ENCODE peak calls at places on chromosomes 1 and 21, in six cellular contexts. W is T-helper 9 cell; A is GM20000; M is stimulated activated naive CD8-positive, alpha-beta T cell treated with anti-CD3 and anti-CD28 coated beads, Interleukin-15, Interleukin-2, amounts not matched to agents 100 U/mL and 50 U/mL, for 24 hours; G is IMR-90; V is stimulated activated CD8-positive, alpha-beta memory T cell treated with anti-CD3 and anti-CD28 coated beads, Interleukin-15, amount 100 ng/mL, for 24 hours. O is an unnamed sample.
A peak's percentile ranks its signal among the peaks of the same experiment; 100 is the strongest.

GRCh38 chr1:109739738-109740614 is 862 bp downstream of the GSTM3 start:
- DNase-seq in G (peak; percentile 55), M (peak; percentile 84), A (peak; percentile 82), W (peak; percentile 80), V (peak; percentile 57), O (peak; percentile 45)

GRCh38 chr1:244674446-244674845 is 21.5 kb downstream of the DESI2 start:
- DNase-seq in A (no peak), M (no peak), V (no peak), G (peak; percentile 47), W (no peak), O (peak; percentile 10)

GRCh38 chr1:149848811-149849210 is 50.6 kb upstream of the BOLA1 start:
- DNase-seq in A (no peak), W (no peak), M (no peak), G (no peak), V (no peak), O (peak; percentile 7)

GRCh38 chr1:161367684-161368398 is at the start of gene CFAP126:
- DNase-seq in G (peak; percentile 70), W (peak; percentile 22), A (peak; percentile 81), V (no peak), M (peak; percentile 33), O (peak; percentile 82)

GRCh38 chr1:86706018-86706417 is 1.6 kb downstream of the SH3GLB1 start:
- DNase-seq in A (no peak), V (no peak), M (no peak), W (no peak), G (no peak), O (no peak)

GRCh38 chr1:227316941-227317540 is 1.3 kb downstream of the CDC42BPA start:
- DNase-seq in W (no peak), V (no peak), M (no peak), A (no peak), G (peak; percentile 31), O (peak; percentile 47)

GRCh38 chr1:178540204-178540603 is 27.3 kb downstream of the TEX35 start:
- DNase-seq in V (no peak), M (no peak), W (no peak), G (peak; percentile 8), A (no peak), O (no peak)

GRCh38 chr21:35730325-35730724 is 330.0 kb downstream of the SETD4 start:
- DNase-seq in A (no peak), M (no peak), W (no peak), V (no peak), G (no peak), O (no peak)

GRCh38 chr1:229408458-229409037 is 25.3 kb downstream of the ACTA1 start:
- DNase-seq in V (no peak), M (no peak), W (no peak), A (no peak), G (peak; percentile 7), O (no peak)

GRCh38 chr1:156499703-156500577 is 635 bp downstream of the MEF2D start:
- DNase-seq in A (no peak), G (peak; percentile 46), M (peak; percentile 65), W (peak; percentile 42), V (no peak), O (peak; percentile 51)

GRCh38 chr1:6506210-6507036 is 15.0 kb upstream of the PLEKHG5 start:
- DNase-seq in W (no peak), M (no peak), G (no peak), A (no peak), V (no peak), O (no peak)

GRCh38 chr1:153155542-153155941 is 4.9 kb upstream of the SPRR2G start:
- DNase-seq in M (no peak), G (no peak), A (no peak), V (no peak), W (no peak), O (no peak)

GRCh38 chr1:154837034-154837678 is 32.9 kb downstream of the KCNN3 start:
- DNase-seq in G (no peak), M (no peak), W (no peak), V (no peak), A (no peak), O (no peak)

GRCh38 chr1:36884029-36884701 is 150.2 kb downstream of the GRIK3 start:
- DNase-seq in G (no peak), M (no peak), A (peak; percentile 33), W (no peak), V (no peak), O (no peak)

GRCh38 chr1:159203621-159204020 is 1.1 kb upstream of the ACKR1 start:
- DNase-seq in A (no peak), M (no peak), V (no peak), W (no peak), G (no peak), O (no peak)

GRCh38 chr1:24233684-24234600 is 46.9 kb upstream of the IFNLR1 start:
- DNase-seq in A (no peak), G (peak; percentile 6), W (no peak), M (no peak), V (no peak), O (peak; percentile 41)

GRCh38 chr1:62229932-62230331 is 35.3 kb downstream of the L1TD1 start:
- DNase-seq in M (no peak), V (no peak), W (no peak), G (no peak), A (no peak), O (no peak)

GRCh38 chr1:193406901-193407300 is 220.5 kb upstream of the B3GALT2 start:
- DNase-seq in G (peak; percentile 72), A (peak; percentile 29), V (no peak), W (no peak), M (no peak), O (peak; percentile 68)

GRCh38 chr21:38958940-38959685 is 153.4 kb downstream of the ETS2 start:
- DNase-seq in V (no peak), G (peak; percentile 74), A (no peak), M (no peak), W (no peak), O (peak; percentile 94)

GRCh38 chr1:3593745-3594144 is 17.6 kb downstream of the MEGF6 start:
- DNase-seq in W (no peak), A (no peak), V (no peak), M (no peak), G (no peak), O (no peak)

GRCh38 chr1:187070076-187070475 is 241.3 kb downstream of the PLA2G4A start:
- DNase-seq in G (peak; percentile 29), A (no peak), M (no peak), W (no peak), V (no peak), O (peak; percentile 30)

GRCh38 chr1:1426961-1427934 is 6.2 kb upstream of the ANKRD65 start:
- DNase-seq in W (no peak), G (no peak), A (peak; percentile 68), V (no peak), M (no peak), O (no peak)

GRCh38 chr21:41726970-41727783 is 39.7 kb downstream of the RIPK4 start:
- DNase-seq in A (no peak), M (no peak), G (peak; percentile 42), W (no peak), V (no peak), O (peak; percentile 73)